ENCODE peak calls at places on chromosomes 1 and 21, in seven cellular contexts. C is thyroid gland; B is right cardiac atrium; U is heart right ventricle; P is cardiac muscle cell; O is hepatocyte; D is naive thymus-derived CD4-positive, alpha-beta T cell. G is an unnamed sample.
A peak's percentile ranks its signal among the peaks of the same experiment; 100 is the strongest.

GRCh38 chr1:116697892-116698595 is 30.5 kb upstream of the IGSF3 start:
- DNase-seq in B (no peak), O (no peak), U (no peak), C (no peak), P (no peak), D (no peak), G (no peak)

GRCh38 chr1:161164901-161165620 is 1.2 kb upstream of the PPOX start:
- DNase-seq in O (no peak), D (no peak), U (no peak), B (no peak), C (no peak), P (no peak), G (no peak)

GRCh38 chr21:42527489-42528158 is 14.0 kb downstream of the SLC37A1 start:
- DNase-seq in B (no peak), P (no peak), D (peak; percentile 77), U (no peak), C (no peak), O (no peak), G (no peak)

GRCh38 chr1:23436520-23437354 is 12.2 kb upstream of the TCEA3 start:
- DNase-seq in B (no peak), O (no peak), U (no peak), P (no peak), C (no peak), D (peak; percentile 35), G (no peak)

GRCh38 chr1:218347713-218348627 is 2.8 kb downstream of the TGFB2 start:
- DNase-seq in D (no peak), C (peak; percentile 46), U (no peak), B (peak; percentile 48), O (peak; percentile 72), P (peak; percentile 77), G (no peak)

GRCh38 chr1:42186172-42186571 is 21.6 kb upstream of the GUCA2A start:
- DNase-seq in P (no peak), O (no peak), D (no peak), B (no peak), U (no peak), C (no peak), G (no peak)

GRCh38 chr1:27542463-27543273 is 52.7 kb upstream of the WASF2 start:
- DNase-seq in P (peak; percentile 50), B (peak; percentile 80), O (peak; percentile 95), D (no peak), C (peak; percentile 45), U (peak; percentile 67), G (no peak)

GRCh38 chr21:34881421-34881820 is 167.7 kb downstream of the RUNX1 start:
- DNase-seq in U (no peak), C (no peak), P (peak; percentile 61), D (no peak), O (no peak), B (no peak), G (peak; percentile 94)

GRCh38 chr1:61318319-61319125 is 236.2 kb downstream of the NFIA start:
- DNase-seq in D (no peak), O (peak; percentile 28), C (peak; percentile 34), B (peak; percentile 52), U (no peak), P (peak; percentile 88), G (no peak)

GRCh38 chr1:67850611-67851075 is 17.4 kb upstream of the GNG12 start:
- DNase-seq in B (peak; percentile 90), D (no peak), O (peak; percentile 73), U (peak; percentile 58), C (peak; percentile 94), P (peak; percentile 88), G (peak; percentile 86)

GRCh38 chr1:20234761-20235540 is 48.6 kb upstream of the PLA2G2C start:
- DNase-seq in P (no peak), D (no peak), U (no peak), O (no peak), B (no peak), C (no peak), G (no peak)
- H3K27me3 ChIP-seq in P (no peaks in the 10 kb centered on the region), D (no peaks in the 10 kb centered on the region), U (peaks cover 26% of the 10 kb centered on the region), O (no peaks in the 10 kb centered on the region), B (no peaks in the 10 kb centered on the region), C (no peaks in the 10 kb centered on the region), G (no peaks in the 10 kb centered on the region)

GRCh38 chr1:14136152-14136763 is 436.3 kb downstream of the PRDM2 start:
- DNase-seq in O (no peak), B (no peak), C (no peak), U (no peak), D (no peak), P (no peak), G (no peak)

GRCh38 chr1:14138627-14139026 is 438.6 kb downstream of the PRDM2 start:
- DNase-seq in D (no peak), P (no peak), O (no peak), B (no peak), U (no peak), C (no peak), G (no peak)

GRCh38 chr1:14138135-14138506 is 438.1 kb downstream of the PRDM2 start:
- DNase-seq in D (no peak), O (no peak), C (no peak), U (no peak), P (no peak), B (no peak), G (no peak)

GRCh38 chr1:14136881-14137280 is 436.9 kb downstream of the PRDM2 start:
- DNase-seq in U (no peak), P (no peak), D (no peak), O (no peak), C (no peak), B (no peak), G (no peak)

DNA sequence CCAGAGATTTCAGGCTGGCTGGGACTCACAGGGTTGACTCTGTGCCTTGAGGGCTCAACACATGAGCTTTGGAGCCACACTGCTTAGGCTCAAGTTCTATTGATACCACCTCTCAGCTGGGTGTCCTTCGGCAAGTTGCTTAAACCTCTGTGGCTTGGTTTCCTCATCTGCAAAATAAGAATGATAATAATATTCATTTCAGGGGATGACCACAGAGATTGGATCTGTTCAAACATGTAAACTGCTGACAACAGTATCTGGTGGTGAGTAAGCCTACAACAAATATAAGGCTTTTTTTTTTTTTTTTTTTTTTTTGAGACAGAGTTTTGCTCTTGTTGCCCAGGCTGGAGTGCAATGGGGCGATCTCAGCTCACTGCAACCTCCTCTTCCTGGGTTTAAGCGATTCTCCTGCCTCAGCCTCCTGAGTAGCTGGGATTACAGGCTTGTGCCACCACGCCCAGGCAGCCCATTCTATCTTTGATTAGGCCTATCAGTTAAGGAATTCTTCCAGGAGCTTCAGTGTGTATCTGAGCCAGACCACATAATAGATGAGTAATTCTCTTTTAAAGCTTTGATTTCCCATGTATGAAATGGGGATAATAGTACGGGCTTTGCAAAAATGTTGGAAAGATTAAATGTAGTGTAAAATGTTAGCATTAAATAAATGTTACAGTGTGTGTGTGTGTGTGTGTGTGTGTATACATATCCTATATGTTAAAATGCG is 437.6 kb downstream of the PRDM2 start:
- DNase-seq in D (no peak), C (no peak), P (no peak), U (no peak), O (no peak), B (no peak), G (no peak)
- H3K27me3 ChIP-seq in D (no peaks in the 10 kb centered on the region), C (no peaks in the 10 kb centered on the region), P (no peaks in the 10 kb centered on the region), U (no peaks in the 10 kb centered on the region), O (no peaks in the 10 kb centered on the region), B (no peaks in the 10 kb centered on the region), G (no peaks in the 10 kb centered on the region)

GRCh38 chr1:202709276-202710041 is 795 bp downstream of the SYT2 start:
- DNase-seq in U (no peak), D (no peak), P (no peak), O (peak; percentile 31), B (no peak), C (no peak), G (no peak)
- H3K27me3 ChIP-seq in U (peaks cover 24% of the 10 kb centered on the region), D (peaks cover 3% of the 10 kb centered on the region), P (peaks cover 88% of the 10 kb centered on the region), O (peaks cover 57% of the 10 kb centered on the region), B (no peaks in the 10 kb centered on the region), C (peaks cover 11% of the 10 kb centered on the region), G (peaks cover 60% of the 10 kb centered on the region)

GRCh38 chr1:4924356-4924755 is 269.9 kb downstream of the AJAP1 start:
- DNase-seq in P (no peak), O (no peak), C (no peak), U (no peak), B (no peak), D (no peak), G (no peak)

GRCh38 chr1:4932666-4933065 is 278.3 kb downstream of the AJAP1 start:
- DNase-seq in O (no peak), B (no peak), U (no peak), P (no peak), D (no peak), C (no peak), G (no peak)

GRCh38 chr1:4931486-4931885 is 277.1 kb downstream of the AJAP1 start:
- DNase-seq in U (no peak), O (no peak), P (no peak), C (no peak), B (no peak), D (no peak), G (no peak)

GRCh38 chr1:4933232-4933631 is 278.8 kb downstream of the AJAP1 start:
- DNase-seq in B (no peak), O (no peak), D (no peak), U (no peak), P (no peak), C (no peak), G (no peak)

GRCh38 chr1:4928186-4928585 is 273.8 kb downstream of the AJAP1 start:
- DNase-seq in D (no peak), O (no peak), U (no peak), B (no peak), P (no peak), C (no peak), G (no peak)
- H3K27me3 ChIP-seq in D (no peaks in the 10 kb centered on the region), O (no peaks in the 10 kb centered on the region), U (peaks cover 3% of the 10 kb centered on the region), B (no peaks in the 10 kb centered on the region), P (no peaks in the 10 kb centered on the region), C (no peaks in the 10 kb centered on the region), G (no peaks in the 10 kb centered on the region)

GRCh38 chr21:29321217-29321616 is 22.5 kb downstream of the BACH1 start:
- DNase-seq in C (no peak), O (no peak), B (no peak), D (no peak), P (no peak), U (no peak), G (no peak)
- H3K27me3 ChIP-seq in C (no peaks in the 10 kb centered on the region), O (no peaks in the 10 kb centered on the region), B (no peaks in the 10 kb centered on the region), D (no peaks in the 10 kb centered on the region), P (no peaks in the 10 kb centered on the region), U (no peaks in the 10 kb centered on the region), G (no peaks in the 10 kb centered on the region)

GRCh38 chr1:110067957-110068645 is 2.4 kb downstream of the ALX3 start:
- DNase-seq in U (no peak), P (no peak), B (no peak), C (peak; percentile 33), D (no peak), O (no peak), G (no peak)
- H3K27me3 ChIP-seq in U (peaks cover 58% of the 10 kb centered on the region), P (peaks cover 85% of the 10 kb centered on the region), B (no peaks in the 10 kb centered on the region), C (peaks cover 39% of the 10 kb centered on the region), D (peaks cover 15% of the 10 kb centered on the region), O (peaks cover 74% of the 10 kb centered on the region), G (peaks cover 8% of the 10 kb centered on the region)

DNA sequence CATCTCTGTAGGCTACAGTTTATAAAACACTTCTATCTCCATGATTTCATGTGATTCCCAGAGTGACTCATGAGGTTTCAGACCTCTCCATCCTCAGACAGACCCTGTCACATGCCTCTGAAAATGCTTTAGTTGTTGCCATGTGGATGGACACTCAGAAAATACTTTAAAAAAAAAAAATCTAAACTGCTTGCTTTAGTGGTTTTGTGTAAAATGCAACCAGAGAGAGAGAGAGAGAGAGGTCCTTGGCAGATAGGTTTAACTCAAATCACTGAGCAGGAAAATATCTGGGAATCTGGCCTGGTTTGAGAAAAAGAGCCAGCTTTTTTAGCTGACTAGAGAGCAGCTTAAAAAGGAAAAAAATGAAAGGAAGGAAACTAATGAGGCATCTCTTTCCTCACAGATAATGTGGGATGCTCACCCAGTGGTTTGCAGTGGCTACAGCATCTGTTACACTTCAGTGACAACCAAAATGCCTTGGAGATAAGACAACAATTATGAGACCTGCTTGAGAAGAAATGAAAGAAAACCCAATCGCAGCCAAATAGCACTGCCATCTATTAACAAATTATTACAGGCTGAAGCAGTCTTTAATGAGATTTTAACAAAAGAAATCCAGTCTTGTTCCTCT is 54.6 kb upstream of the SYT14 start:
- DNase-seq in B (no peak), U (no peak), O (no peak), D (no peak), C (peak; percentile 50), P (peak; percentile 68), G (peak; percentile 18)
- H3K27me3 ChIP-seq in B (no peaks in the 10 kb centered on the region), U (peaks cover 34% of the 10 kb centered on the region), O (peaks cover 12% of the 10 kb centered on the region), D (peaks cover 6% of the 10 kb centered on the region), C (no peaks in the 10 kb centered on the region), P (no peaks in the 10 kb centered on the region), G (no peaks in the 10 kb centered on the region)